ENCODE peak calls at places on chromosomes 5 and 9, in seven cellular contexts. One of them, this sample, is unnamed.

GRCh38 chr9:129313331-129313955 is 135.4 kb upstream of the IER5L start:
- DNase-seq in GM23248: no peak
- DNase-seq in choroid plexus epithelial cell: no peak
- DNase-seq in CD4-positive, CD25-positive, alpha-beta regulatory T cell: no peak
- DNase-seq in PC-3: no peak
- DNase-seq in Peyer's patch: peak
- DNase-seq in neural progenitor cell: no peak
- DNase-seq in this sample: no peak

GRCh38 chr5:135578305-135578684 is 496 bp downstream of the CXCL14 start:
- DNase-seq in GM23248: no peak
- DNase-seq in choroid plexus epithelial cell: no peak
- DNase-seq in CD4-positive, CD25-positive, alpha-beta regulatory T cell: no peak
- DNase-seq in PC-3: no peak
- DNase-seq in Peyer's patch: no peak
- DNase-seq in neural progenitor cell: peak
- DNase-seq in this sample: no peak

GRCh38 chr5:61139094-61139873 is 23.0 kb downstream of the SMIM15 start:
- DNase-seq in GM23248: peak
- DNase-seq in choroid plexus epithelial cell: peak
- DNase-seq in CD4-positive, CD25-positive, alpha-beta regulatory T cell: no peak
- DNase-seq in PC-3: peak
- DNase-seq in Peyer's patch: no peak
- DNase-seq in neural progenitor cell: no peak
- DNase-seq in this sample: no peak

GRCh38 chr5:95925345-95925744 is 36.3 kb downstream of the ELL2 start:
- DNase-seq in GM23248: no peak
- DNase-seq in choroid plexus epithelial cell: no peak
- DNase-seq in CD4-positive, CD25-positive, alpha-beta regulatory T cell: no peak
- DNase-seq in PC-3: no peak
- DNase-seq in Peyer's patch: no peak
- DNase-seq in neural progenitor cell: no peak
- DNase-seq in this sample: no peak

GRCh38 chr9:81112638-81113037 is 576.7 kb downstream of the TLE1 start:
- DNase-seq in GM23248: no peak
- DNase-seq in choroid plexus epithelial cell: no peak
- DNase-seq in CD4-positive, CD25-positive, alpha-beta regulatory T cell: no peak
- DNase-seq in PC-3: no peak
- DNase-seq in Peyer's patch: no peak
- DNase-seq in neural progenitor cell: peak
- DNase-seq in this sample: no peak

GRCh38 chr9:89428901-89429890 is 68.7 kb downstream of the SEMA4D start:
- DNase-seq in GM23248: no peak
- DNase-seq in choroid plexus epithelial cell: no peak
- DNase-seq in CD4-positive, CD25-positive, alpha-beta regulatory T cell: peak
- DNase-seq in PC-3: no peak
- DNase-seq in Peyer's patch: peak
- DNase-seq in neural progenitor cell: peak
- DNase-seq in this sample: no peak

GRCh38 chr9:93965830-93966577 is 10.8 kb upstream of the BARX1 start:
- DNase-seq in GM23248: no peak
- DNase-seq in choroid plexus epithelial cell: no peak
- DNase-seq in CD4-positive, CD25-positive, alpha-beta regulatory T cell: no peak
- DNase-seq in PC-3: peak
- DNase-seq in Peyer's patch: no peak
- DNase-seq in neural progenitor cell: no peak
- DNase-seq in this sample: no peak

GRCh38 chr9:68740561-68740960 is 35.5 kb downstream of the PIP5K1B start:
- DNase-seq in GM23248: no peak
- DNase-seq in choroid plexus epithelial cell: no peak
- DNase-seq in CD4-positive, CD25-positive, alpha-beta regulatory T cell: no peak
- DNase-seq in PC-3: peak
- DNase-seq in Peyer's patch: peak
- DNase-seq in neural progenitor cell: no peak
- DNase-seq in this sample: no peak

GRCh38 chr5:158840193-158840592 is 259.5 kb downstream of the EBF1 start:
- DNase-seq in GM23248: peak
- DNase-seq in choroid plexus epithelial cell: no peak
- DNase-seq in CD4-positive, CD25-positive, alpha-beta regulatory T cell: no peak
- DNase-seq in PC-3: no peak
- DNase-seq in Peyer's patch: no peak
- DNase-seq in neural progenitor cell: no peak
- DNase-seq in this sample: no peak

GRCh38 chr5:42989198-42989597 is 50.9 kb downstream of the ANXA2R start:
- DNase-seq in GM23248: no peak
- DNase-seq in choroid plexus epithelial cell: no peak
- DNase-seq in CD4-positive, CD25-positive, alpha-beta regulatory T cell: peak
- DNase-seq in PC-3: no peak
- DNase-seq in Peyer's patch: no peak
- DNase-seq in neural progenitor cell: no peak
- DNase-seq in this sample: no peak
- H3K4me3 ChIP-seq in GM23248: no peak
- H3K4me3 ChIP-seq in choroid plexus epithelial cell: peak
- H3K4me3 ChIP-seq in CD4-positive, CD25-positive, alpha-beta regulatory T cell: peak
- H3K4me3 ChIP-seq in PC-3: no peak
- H3K4me3 ChIP-seq in Peyer's patch: no peak
- H3K4me3 ChIP-seq in neural progenitor cell: no peak
- H3K4me3 ChIP-seq in this sample: peak

GRCh38 chr5:141127305-141127704 is 5.7 kb downstream of the PCDHB4 start:
- DNase-seq in GM23248: no peak
- DNase-seq in choroid plexus epithelial cell: no peak
- DNase-seq in CD4-positive, CD25-positive, alpha-beta regulatory T cell: no peak
- DNase-seq in PC-3: peak
- DNase-seq in Peyer's patch: no peak
- DNase-seq in neural progenitor cell: no peak
- DNase-seq in this sample: no peak

GRCh38 chr5:141121563-141121962 is at the start of gene PCDHB4:
- DNase-seq in GM23248: peak
- DNase-seq in choroid plexus epithelial cell: no peak
- DNase-seq in CD4-positive, CD25-positive, alpha-beta regulatory T cell: no peak
- DNase-seq in PC-3: no peak
- DNase-seq in Peyer's patch: no peak
- DNase-seq in neural progenitor cell: peak
- DNase-seq in this sample: no peak

DNA sequence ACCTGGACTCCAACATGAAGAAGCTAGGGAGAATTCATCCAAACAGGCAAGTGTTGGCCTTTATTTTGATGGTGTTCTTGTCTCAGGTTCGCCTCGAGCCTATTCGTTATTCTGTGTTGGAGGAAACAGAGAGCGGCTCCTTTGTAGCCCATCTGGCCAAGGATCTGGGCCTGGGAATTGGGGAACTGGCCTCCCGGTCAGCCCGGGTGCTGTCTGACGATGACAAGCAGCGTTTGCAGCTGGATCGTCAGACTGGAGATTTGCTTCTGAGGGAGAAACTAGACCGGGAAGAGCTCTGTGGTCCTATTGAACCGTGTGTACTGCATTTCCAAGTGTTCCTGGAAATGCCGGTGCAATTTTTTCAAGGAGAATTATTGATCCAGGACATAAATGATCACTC is 367 bp downstream of the PCDHB4 start:
- DNase-seq in GM23248: peak
- DNase-seq in choroid plexus epithelial cell: no peak
- DNase-seq in CD4-positive, CD25-positive, alpha-beta regulatory T cell: no peak
- DNase-seq in PC-3: no peak
- DNase-seq in Peyer's patch: no peak
- DNase-seq in neural progenitor cell: no peak
- DNase-seq in this sample: no peak
- H3K4me3 ChIP-seq in GM23248: peak
- H3K4me3 ChIP-seq in choroid plexus epithelial cell: no peak
- H3K4me3 ChIP-seq in CD4-positive, CD25-positive, alpha-beta regulatory T cell: no peak
- H3K4me3 ChIP-seq in PC-3: no peak
- H3K4me3 ChIP-seq in Peyer's patch: peak
- H3K4me3 ChIP-seq in neural progenitor cell: no peak
- H3K4me3 ChIP-seq in this sample: no peak

GRCh38 chr9:98708933-98709911 is at the start of gene GABBR2:
- DNase-seq in GM23248: peak
- DNase-seq in choroid plexus epithelial cell: no peak
- DNase-seq in CD4-positive, CD25-positive, alpha-beta regulatory T cell: no peak
- DNase-seq in PC-3: no peak
- DNase-seq in Peyer's patch: no peak
- DNase-seq in neural progenitor cell: peak
- DNase-seq in this sample: no peak
- H3K4me3 ChIP-seq in GM23248: peak
- H3K4me3 ChIP-seq in choroid plexus epithelial cell: peak
- H3K4me3 ChIP-seq in CD4-positive, CD25-positive, alpha-beta regulatory T cell: no peak
- H3K4me3 ChIP-seq in PC-3: peak
- H3K4me3 ChIP-seq in Peyer's patch: peak
- H3K4me3 ChIP-seq in neural progenitor cell: peak
- H3K4me3 ChIP-seq in this sample: no peak

GRCh38 chr9:134330590-134330989 is 4.3 kb downstream of the RXRA start:
- DNase-seq in GM23248: no peak
- DNase-seq in choroid plexus epithelial cell: no peak
- DNase-seq in CD4-positive, CD25-positive, alpha-beta regulatory T cell: no peak
- DNase-seq in PC-3: no peak
- DNase-seq in Peyer's patch: no peak
- DNase-seq in neural progenitor cell: no peak
- DNase-seq in this sample: no peak

GRCh38 chr9:134328841-134329575 is 2.8 kb downstream of the RXRA start:
- DNase-seq in GM23248: peak
- DNase-seq in choroid plexus epithelial cell: peak
- DNase-seq in CD4-positive, CD25-positive, alpha-beta regulatory T cell: no peak
- DNase-seq in PC-3: no peak
- DNase-seq in Peyer's patch: peak
- DNase-seq in neural progenitor cell: peak
- DNase-seq in this sample: peak

GRCh38 chr9:134329576-134329855 is 3.3 kb downstream of the RXRA start:
- DNase-seq in GM23248: peak
- DNase-seq in choroid plexus epithelial cell: no peak
- DNase-seq in CD4-positive, CD25-positive, alpha-beta regulatory T cell: no peak
- DNase-seq in PC-3: no peak
- DNase-seq in Peyer's patch: no peak
- DNase-seq in neural progenitor cell: no peak
- DNase-seq in this sample: no peak

GRCh38 chr9:134328341-134328840 is 2.1 kb downstream of the RXRA start:
- DNase-seq in GM23248: peak
- DNase-seq in choroid plexus epithelial cell: peak
- DNase-seq in CD4-positive, CD25-positive, alpha-beta regulatory T cell: no peak
- DNase-seq in PC-3: no peak
- DNase-seq in Peyer's patch: no peak
- DNase-seq in neural progenitor cell: peak
- DNase-seq in this sample: peak

GRCh38 chr9:134329886-134330285 is 3.6 kb downstream of the RXRA start:
- DNase-seq in GM23248: peak
- DNase-seq in choroid plexus epithelial cell: no peak
- DNase-seq in CD4-positive, CD25-positive, alpha-beta regulatory T cell: no peak
- DNase-seq in PC-3: no peak
- DNase-seq in Peyer's patch: peak
- DNase-seq in neural progenitor cell: no peak
- DNase-seq in this sample: peak
- H3K4me3 ChIP-seq in GM23248: peak
- H3K4me3 ChIP-seq in choroid plexus epithelial cell: no peak
- H3K4me3 ChIP-seq in CD4-positive, CD25-positive, alpha-beta regulatory T cell: no peak
- H3K4me3 ChIP-seq in PC-3: no peak
- H3K4me3 ChIP-seq in Peyer's patch: peak
- H3K4me3 ChIP-seq in neural progenitor cell: no peak
- H3K4me3 ChIP-seq in this sample: no peak

DNA sequence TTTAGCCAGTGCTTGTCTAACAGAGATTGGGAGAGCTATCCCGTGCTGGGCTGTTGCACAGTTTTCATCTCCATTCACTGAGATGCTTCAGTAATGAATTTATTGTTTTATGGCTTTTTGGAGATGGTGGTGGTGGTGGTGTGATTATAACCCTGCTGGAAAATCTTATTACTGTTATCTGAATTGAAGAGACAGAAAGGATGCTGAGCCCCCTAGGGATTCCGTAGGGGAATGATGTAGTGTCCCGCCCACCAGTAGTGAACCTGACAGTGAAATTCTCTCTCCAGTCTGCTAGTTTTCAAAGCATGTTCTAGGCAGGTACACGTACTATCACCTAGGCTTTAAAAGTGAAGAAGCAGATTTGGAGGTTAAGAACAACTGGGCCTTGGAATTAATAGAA is 1.9 kb downstream of the RAI14 start:
- DNase-seq in GM23248: peak
- DNase-seq in choroid plexus epithelial cell: peak
- DNase-seq in CD4-positive, CD25-positive, alpha-beta regulatory T cell: no peak
- DNase-seq in PC-3: peak
- DNase-seq in Peyer's patch: no peak
- DNase-seq in neural progenitor cell: no peak
- DNase-seq in this sample: no peak
- H3K4me3 ChIP-seq in GM23248: peak
- H3K4me3 ChIP-seq in choroid plexus epithelial cell: peak
- H3K4me3 ChIP-seq in CD4-positive, CD25-positive, alpha-beta regulatory T cell: no peak
- H3K4me3 ChIP-seq in PC-3: peak
- H3K4me3 ChIP-seq in Peyer's patch: peak
- H3K4me3 ChIP-seq in neural progenitor cell: peak
- H3K4me3 ChIP-seq in this sample: peak

This sample was measured in fibroblast of villous mesenchyme.